ENCODE peak calls at places on chromosomes 1 and 21, in seven cellular contexts. One of them, this sample, is unnamed. For H3K4me1 and H3K36me3, the result is how much of the 10 kb centered on the place peaks cover.

GRCh38 chr1:180603223-180603849 is 28.5 kb upstream of the XPR1 start:
- DNase-seq in upper lobe of right lung: no peak
- DNase-seq in CD8-positive, alpha-beta memory T cell: no peak
- DNase-seq in adrenal gland: no peak
- DNase-seq in thoracic aorta: no peak
- DNase-seq in cardiac muscle cell: peak
- DNase-seq in neural progenitor cell: no peak
- DNase-seq in this sample: no peak

GRCh38 chr1:17819129-17819802 is 64.1 kb downstream of the ACTL8 start:
- DNase-seq in upper lobe of right lung: peak
- DNase-seq in CD8-positive, alpha-beta memory T cell: no peak
- DNase-seq in adrenal gland: no peak
- DNase-seq in thoracic aorta: no peak
- DNase-seq in cardiac muscle cell: no peak
- DNase-seq in neural progenitor cell: peak
- DNase-seq in this sample: no peak

GRCh38 chr21:38236232-38236631 is 20.6 kb upstream of the KCNJ15 start:
- DNase-seq in upper lobe of right lung: no peak
- DNase-seq in CD8-positive, alpha-beta memory T cell: no peak
- DNase-seq in adrenal gland: no peak
- DNase-seq in thoracic aorta: no peak
- DNase-seq in cardiac muscle cell: no peak
- DNase-seq in neural progenitor cell: no peak
- DNase-seq in this sample: no peak

GRCh38 chr21:32359719-32360260 is 33.0 kb downstream of the URB1 start:
- DNase-seq in upper lobe of right lung: no peak
- DNase-seq in CD8-positive, alpha-beta memory T cell: no peak
- DNase-seq in adrenal gland: no peak
- DNase-seq in thoracic aorta: no peak
- DNase-seq in cardiac muscle cell: no peak
- DNase-seq in neural progenitor cell: no peak
- DNase-seq in this sample: no peak

GRCh38 chr21:34336245-34336644 is 27.6 kb upstream of the KCNE2 start:
- DNase-seq in upper lobe of right lung: no peak
- DNase-seq in CD8-positive, alpha-beta memory T cell: no peak
- DNase-seq in adrenal gland: no peak
- DNase-seq in thoracic aorta: no peak
- DNase-seq in cardiac muscle cell: no peak
- DNase-seq in neural progenitor cell: no peak
- DNase-seq in this sample: no peak

GRCh38 chr1:157961805-157962762 is 31.4 kb upstream of the KIRREL1 start:
- DNase-seq in upper lobe of right lung: no peak
- DNase-seq in CD8-positive, alpha-beta memory T cell: no peak
- DNase-seq in adrenal gland: peak
- DNase-seq in thoracic aorta: no peak
- DNase-seq in cardiac muscle cell: no peak
- DNase-seq in neural progenitor cell: no peak
- DNase-seq in this sample: no peak

GRCh38 chr1:17355898-17356297 is 16.1 kb upstream of the PADI6 start:
- DNase-seq in upper lobe of right lung: no peak
- DNase-seq in CD8-positive, alpha-beta memory T cell: no peak
- DNase-seq in adrenal gland: no peak
- DNase-seq in thoracic aorta: no peak
- DNase-seq in cardiac muscle cell: no peak
- DNase-seq in neural progenitor cell: no peak
- DNase-seq in this sample: no peak

GRCh38 chr1:29633784-29634183 is 397.5 kb downstream of the PTPRU start:
- DNase-seq in upper lobe of right lung: no peak
- DNase-seq in CD8-positive, alpha-beta memory T cell: no peak
- DNase-seq in adrenal gland: no peak
- DNase-seq in thoracic aorta: no peak
- DNase-seq in cardiac muscle cell: no peak
- DNase-seq in neural progenitor cell: no peak
- DNase-seq in this sample: no peak

GRCh38 chr1:53616927-53617326 is 122.0 kb downstream of the GLIS1 start:
- DNase-seq in upper lobe of right lung: peak
- DNase-seq in CD8-positive, alpha-beta memory T cell: no peak
- DNase-seq in adrenal gland: peak
- DNase-seq in thoracic aorta: no peak
- DNase-seq in cardiac muscle cell: no peak
- DNase-seq in neural progenitor cell: peak
- DNase-seq in this sample: no peak

GRCh38 chr1:90879281-90879680 is 142.6 kb downstream of the ZNF644 start:
- DNase-seq in upper lobe of right lung: no peak
- DNase-seq in CD8-positive, alpha-beta memory T cell: no peak
- DNase-seq in adrenal gland: no peak
- DNase-seq in thoracic aorta: no peak
- DNase-seq in cardiac muscle cell: no peak
- DNase-seq in neural progenitor cell: no peak
- DNase-seq in this sample: no peak

GRCh38 chr1:230976825-230977747 is 1.6 kb downstream of the TTC13 start:
- DNase-seq in upper lobe of right lung: no peak
- DNase-seq in CD8-positive, alpha-beta memory T cell: peak
- DNase-seq in adrenal gland: no peak
- DNase-seq in thoracic aorta: no peak
- DNase-seq in cardiac muscle cell: no peak
- DNase-seq in neural progenitor cell: no peak
- DNase-seq in this sample: no peak

GRCh38 chr1:74790453-74790852 is 57.5 kb downstream of the TYW3 start:
- DNase-seq in upper lobe of right lung: no peak
- DNase-seq in CD8-positive, alpha-beta memory T cell: no peak
- DNase-seq in adrenal gland: no peak
- DNase-seq in thoracic aorta: no peak
- DNase-seq in cardiac muscle cell: no peak
- DNase-seq in neural progenitor cell: no peak
- DNase-seq in this sample: no peak

GRCh38 chr1:159854101-159854692 is 8.3 kb downstream of the VSIG8 start:
- DNase-seq in upper lobe of right lung: peak
- DNase-seq in CD8-positive, alpha-beta memory T cell: no peak
- DNase-seq in adrenal gland: peak
- DNase-seq in thoracic aorta: peak
- DNase-seq in cardiac muscle cell: peak
- DNase-seq in neural progenitor cell: peak
- DNase-seq in this sample: no peak

GRCh38 chr1:23152966-23153684 is 15.5 kb downstream of the LUZP1 start:
- DNase-seq in upper lobe of right lung: no peak
- DNase-seq in CD8-positive, alpha-beta memory T cell: no peak
- DNase-seq in adrenal gland: no peak
- DNase-seq in thoracic aorta: no peak
- DNase-seq in cardiac muscle cell: no peak
- DNase-seq in neural progenitor cell: no peak
- DNase-seq in this sample: no peak

GRCh38 chr1:183022202-183023145 is 746 bp upstream of the LAMC1 start:
- DNase-seq in upper lobe of right lung: peak
- DNase-seq in CD8-positive, alpha-beta memory T cell: no peak
- DNase-seq in adrenal gland: peak
- DNase-seq in thoracic aorta: peak
- DNase-seq in cardiac muscle cell: peak
- DNase-seq in neural progenitor cell: peak
- DNase-seq in this sample: no peak

GRCh38 chr1:211217392-211217791 is 41.8 kb upstream of the RCOR3 start:
- DNase-seq in upper lobe of right lung: no peak
- DNase-seq in CD8-positive, alpha-beta memory T cell: no peak
- DNase-seq in adrenal gland: no peak
- DNase-seq in thoracic aorta: no peak
- DNase-seq in cardiac muscle cell: no peak
- DNase-seq in neural progenitor cell: no peak
- DNase-seq in this sample: no peak

GRCh38 chr1:109151146-109151545 is 37.2 kb downstream of the ELAPOR1 start:
- DNase-seq in upper lobe of right lung: no peak
- DNase-seq in CD8-positive, alpha-beta memory T cell: no peak
- DNase-seq in adrenal gland: peak
- DNase-seq in thoracic aorta: no peak
- DNase-seq in cardiac muscle cell: peak
- DNase-seq in neural progenitor cell: peak
- DNase-seq in this sample: no peak

GRCh38 chr1:2014726-2015382 is 4.3 kb upstream of the GABRD start:
- DNase-seq in upper lobe of right lung: no peak
- DNase-seq in CD8-positive, alpha-beta memory T cell: no peak
- DNase-seq in adrenal gland: no peak
- DNase-seq in thoracic aorta: no peak
- DNase-seq in cardiac muscle cell: no peak
- DNase-seq in neural progenitor cell: no peak
- DNase-seq in this sample: no peak

GRCh38 chr1:52127181-52128175 is 14.4 kb upstream of the ZFYVE9 start:
- DNase-seq in upper lobe of right lung: no peak
- DNase-seq in CD8-positive, alpha-beta memory T cell: peak
- DNase-seq in adrenal gland: peak
- DNase-seq in thoracic aorta: no peak
- DNase-seq in cardiac muscle cell: peak
- DNase-seq in neural progenitor cell: no peak
- DNase-seq in this sample: peak

GRCh38 chr1:100750002-100750885 is 30.7 kb downstream of the VCAM1 start:
- DNase-seq in upper lobe of right lung: no peak
- DNase-seq in CD8-positive, alpha-beta memory T cell: no peak
- DNase-seq in adrenal gland: no peak
- DNase-seq in thoracic aorta: no peak
- DNase-seq in cardiac muscle cell: no peak
- DNase-seq in neural progenitor cell: no peak
- DNase-seq in this sample: no peak

GRCh38 chr1:35557611-35558373 is at the start of gene NCDN:
- DNase-seq in upper lobe of right lung: peak
- DNase-seq in CD8-positive, alpha-beta memory T cell: peak
- DNase-seq in adrenal gland: peak
- DNase-seq in thoracic aorta: peak
- DNase-seq in cardiac muscle cell: peak
- DNase-seq in neural progenitor cell: peak
- DNase-seq in this sample: peak

GRCh38 chr1:35559317-35559944 is 1.8 kb downstream of the NCDN start:
- DNase-seq in upper lobe of right lung: no peak
- DNase-seq in CD8-positive, alpha-beta memory T cell: peak
- DNase-seq in adrenal gland: no peak
- DNase-seq in thoracic aorta: no peak
- DNase-seq in cardiac muscle cell: no peak
- DNase-seq in neural progenitor cell: no peak
- DNase-seq in this sample: no peak

GRCh38 chr1:35560256-35561225 is 2.9 kb downstream of the NCDN start:
- DNase-seq in upper lobe of right lung: no peak
- DNase-seq in CD8-positive, alpha-beta memory T cell: no peak
- DNase-seq in adrenal gland: peak
- DNase-seq in thoracic aorta: no peak
- DNase-seq in cardiac muscle cell: no peak
- DNase-seq in neural progenitor cell: no peak
- DNase-seq in this sample: no peak

GRCh38 chr1:35557118-35557610 is at the start of gene KIAA0319L:
- DNase-seq in upper lobe of right lung: peak
- DNase-seq in CD8-positive, alpha-beta memory T cell: no peak
- DNase-seq in adrenal gland: peak
- DNase-seq in thoracic aorta: peak
- DNase-seq in cardiac muscle cell: peak
- DNase-seq in neural progenitor cell: peak
- DNase-seq in this sample: no peak

GRCh38 chr1:35558374-35559316 is 1.0 kb downstream of the NCDN start:
- DNase-seq in upper lobe of right lung: no peak
- DNase-seq in CD8-positive, alpha-beta memory T cell: peak
- DNase-seq in adrenal gland: no peak
- DNase-seq in thoracic aorta: no peak
- DNase-seq in cardiac muscle cell: peak
- DNase-seq in neural progenitor cell: peak
- DNase-seq in this sample: peak
- H3K4me1 ChIP-seq in upper lobe of right lung: under half
- H3K4me1 ChIP-seq in CD8-positive, alpha-beta memory T cell: under half
- H3K4me1 ChIP-seq in adrenal gland: half or more
- H3K4me1 ChIP-seq in thoracic aorta: under half
- H3K4me1 ChIP-seq in cardiac muscle cell: under half
- H3K4me1 ChIP-seq in neural progenitor cell: under half
- H3K4me1 ChIP-seq in this sample: under half

GRCh38 chr1:68183895-68184294 is 48.4 kb downstream of the WLS start:
- DNase-seq in upper lobe of right lung: no peak
- DNase-seq in CD8-positive, alpha-beta memory T cell: no peak
- DNase-seq in adrenal gland: no peak
- DNase-seq in thoracic aorta: no peak
- DNase-seq in cardiac muscle cell: no peak
- DNase-seq in neural progenitor cell: no peak
- DNase-seq in this sample: no peak
- H3K36me3 ChIP-seq in upper lobe of right lung: under half
- H3K36me3 ChIP-seq in CD8-positive, alpha-beta memory T cell: under half
- H3K36me3 ChIP-seq in adrenal gland: under half
- H3K36me3 ChIP-seq in thoracic aorta: under half
- H3K36me3 ChIP-seq in cardiac muscle cell: under half
- H3K36me3 ChIP-seq in neural progenitor cell: under half
- H3K36me3 ChIP-seq in this sample: under half

GRCh38 chr1:247115141-247115510 is 11.0 kb upstream of the ZNF669 start:
- DNase-seq in upper lobe of right lung: no peak
- DNase-seq in CD8-positive, alpha-beta memory T cell: no peak
- DNase-seq in adrenal gland: no peak
- DNase-seq in thoracic aorta: no peak
- DNase-seq in cardiac muscle cell: no peak
- DNase-seq in neural progenitor cell: no peak
- DNase-seq in this sample: no peak

GRCh38 chr1:247115545-247115944 is 11.4 kb upstream of the ZNF669 start:
- DNase-seq in upper lobe of right lung: no peak
- DNase-seq in CD8-positive, alpha-beta memory T cell: no peak
- DNase-seq in adrenal gland: no peak
- DNase-seq in thoracic aorta: no peak
- DNase-seq in cardiac muscle cell: no peak
- DNase-seq in neural progenitor cell: no peak
- DNase-seq in this sample: no peak

GRCh38 chr1:247121382-247121781 is 17.2 kb upstream of the ZNF669 start:
- DNase-seq in upper lobe of right lung: no peak
- DNase-seq in CD8-positive, alpha-beta memory T cell: no peak
- DNase-seq in adrenal gland: no peak
- DNase-seq in thoracic aorta: no peak
- DNase-seq in cardiac muscle cell: no peak
- DNase-seq in neural progenitor cell: no peak
- DNase-seq in this sample: no peak

GRCh38 chr1:247118946-247119446 is 14.8 kb upstream of the ZNF669 start:
- DNase-seq in upper lobe of right lung: no peak
- DNase-seq in CD8-positive, alpha-beta memory T cell: no peak
- DNase-seq in adrenal gland: no peak
- DNase-seq in thoracic aorta: no peak
- DNase-seq in cardiac muscle cell: peak
- DNase-seq in neural progenitor cell: peak
- DNase-seq in this sample: no peak

GRCh38 chr1:247119600-247120407 is 15.6 kb upstream of the ZNF669 start:
- DNase-seq in upper lobe of right lung: no peak
- DNase-seq in CD8-positive, alpha-beta memory T cell: no peak
- DNase-seq in adrenal gland: no peak
- DNase-seq in thoracic aorta: no peak
- DNase-seq in cardiac muscle cell: no peak
- DNase-seq in neural progenitor cell: no peak
- DNase-seq in this sample: no peak
- H3K4me1 ChIP-seq in upper lobe of right lung: under half
- H3K4me1 ChIP-seq in CD8-positive, alpha-beta memory T cell: under half
- H3K4me1 ChIP-seq in adrenal gland: under half
- H3K4me1 ChIP-seq in thoracic aorta: under half
- H3K4me1 ChIP-seq in cardiac muscle cell: under half
- H3K4me1 ChIP-seq in neural progenitor cell: under half
- H3K4me1 ChIP-seq in this sample: under half

DNA sequence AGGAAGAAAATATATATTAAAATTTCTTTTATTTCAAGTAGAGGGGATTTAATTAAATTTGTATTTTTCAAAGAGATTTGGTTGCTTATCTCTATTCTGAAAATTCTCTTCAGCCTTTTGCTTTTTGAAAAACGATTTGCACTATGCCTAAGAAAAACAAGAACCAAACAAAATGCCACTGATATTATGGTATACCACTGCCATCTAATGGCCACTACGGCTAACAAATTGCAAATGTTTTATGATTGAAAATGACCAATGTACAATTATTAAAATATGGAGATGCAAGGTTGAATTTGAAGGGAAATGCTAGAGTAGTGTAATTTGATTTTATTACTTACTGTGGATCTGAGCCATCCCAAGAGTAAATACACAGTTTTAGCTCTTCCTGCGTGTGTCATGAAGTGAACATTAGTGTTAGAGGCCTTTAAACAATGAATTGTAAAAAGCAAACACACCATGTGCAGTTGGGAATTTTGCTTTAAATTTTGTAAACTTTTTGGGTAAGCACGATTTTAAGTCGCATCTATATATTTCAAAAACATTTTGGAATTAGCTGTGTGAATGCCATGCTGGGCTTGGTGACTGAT is 137.4 kb upstream of the USP25 start:
- DNase-seq in upper lobe of right lung: no peak
- DNase-seq in CD8-positive, alpha-beta memory T cell: no peak
- DNase-seq in adrenal gland: no peak
- DNase-seq in thoracic aorta: no peak
- DNase-seq in cardiac muscle cell: peak
- DNase-seq in neural progenitor cell: peak
- DNase-seq in this sample: no peak
- H3K36me3 ChIP-seq in upper lobe of right lung: under half
- H3K36me3 ChIP-seq in CD8-positive, alpha-beta memory T cell: under half
- H3K36me3 ChIP-seq in adrenal gland: under half
- H3K36me3 ChIP-seq in thoracic aorta: under half
- H3K36me3 ChIP-seq in cardiac muscle cell: under half
- H3K36me3 ChIP-seq in neural progenitor cell: under half
- H3K36me3 ChIP-seq in this sample: under half